ENCODE peak calls at places on chromosome 1, in four cellular contexts. J is pancreas; V is H9; A is CD8-positive, alpha-beta T cell. X is an unnamed sample.

GRCh38 chr1:33045246-33045645 is 8.6 kb upstream of the AK2 start:
- DNase-seq in J (no peak), V (peak), A (no peak), X (no peak)

GRCh38 chr1:163875927-163876320 is 554.2 kb downstream of the NUF2 start:
- DNase-seq in J (no peak), V (no peak), A (no peak), X (no peak)

GRCh38 chr1:3891329-3891867 is 8.7 kb downstream of the C1orf174 start:
- DNase-seq in J (no peak), V (no peak), A (no peak), X (no peak)

GRCh38 chr1:196305216-196305615 is 303.0 kb downstream of the KCNT2 start:
- DNase-seq in J (no peak), V (no peak), A (no peak), X (no peak)

GRCh38 chr1:38997901-38998190 is 6.8 kb downstream of the AKIRIN1 start:
- DNase-seq in J (no peak), V (no peak), A (no peak), X (no peak)

GRCh38 chr1:193115629-193116227 is 6.1 kb upstream of the CDC73 start:
- DNase-seq in J (no peak), V (no peak), A (no peak), X (no peak)

GRCh38 chr1:119279441-119280415 is 88.9 kb upstream of the HAO2 start:
- DNase-seq in J (no peak), V (no peak), A (no peak), X (no peak)

GRCh38 chr1:66244429-66244828 is 289.5 kb upstream of the SGIP1 start:
- DNase-seq in J (no peak), V (no peak), A (no peak), X (peak)

GRCh38 chr1:180970333-180971079 is 52.2 kb downstream of the STX6 start:
- DNase-seq in J (no peak), V (no peak), A (no peak), X (no peak)

GRCh38 chr1:167305705-167306277 is 85.1 kb downstream of the POU2F1 start:
- DNase-seq in J (no peak), V (no peak), A (no peak), X (no peak)

GRCh38 chr1:95076034-95076433 is 3.3 kb upstream of the ALG14 start:
- DNase-seq in J (no peak), V (no peak), A (no peak), X (no peak)

GRCh38 chr1:161792740-161793139 is 26.6 kb downstream of the ATF6 start:
- DNase-seq in J (no peak), V (no peak), A (no peak), X (no peak)

GRCh38 chr1:209109001-209109785 is 474.3 kb upstream of the CAMK1G start:
- DNase-seq in J (no peak), V (no peak), A (no peak), X (no peak)

GRCh38 chr1:8711161-8711560 is 106.3 kb downstream of the RERE start:
- DNase-seq in J (no peak), V (no peak), A (no peak), X (no peak)

GRCh38 chr1:208132287-208132882 is 111.8 kb downstream of the PLXNA2 start:
- DNase-seq in J (peak), V (peak), A (peak), X (peak)

GRCh38 chr1:111857251-111857651 is 101.5 kb downstream of the DDX20 start:
- DNase-seq in J (no peak), V (no peak), A (no peak), X (no peak)

GRCh38 chr1:166839600-166840308 is 479 bp downstream of the POGK start:
- DNase-seq in J (peak), V (peak), A (peak), X (peak)

GRCh38 chr1:31505884-31506497 is 70.3 kb upstream of the TINAGL1 start:
- DNase-seq in J (no peak), V (peak), A (no peak), X (no peak)

GRCh38 chr1:80542231-80542630 is 1258.5 kb upstream of the ADGRL2 start:
- DNase-seq in J (no peak), V (no peak), A (no peak), X (no peak)

GRCh38 chr1:22104865-22105437 is 37.9 kb downstream of the WNT4 start:
- DNase-seq in J (no peak), V (no peak), A (peak), X (no peak)

GRCh38 chr1:35476099-35476674 is 81.0 kb downstream of the KIAA0319L start:
- DNase-seq in J (no peak), V (no peak), A (no peak), X (no peak)

GRCh38 chr1:243742814-243743213 is 107.2 kb downstream of the AKT3 start:
- DNase-seq in J (no peak), V (no peak), A (no peak), X (no peak)

GRCh38 chr1:174965006-174965971 is 34.5 kb upstream of the CACYBP start:
- DNase-seq in J (no peak), V (no peak), A (peak), X (no peak)

GRCh38 chr1:19453843-19454242 is 31.5 kb downstream of the CAPZB start:
- DNase-seq in J (no peak), V (no peak), A (no peak), X (no peak)

GRCh38 chr1:75134656-75134938 is 409 bp downstream of the LHX8 start:
- DNase-seq in J (no peak), V (no peak), A (no peak), X (no peak)

GRCh38 chr1:213286235-213286634 is 235.2 kb downstream of the RPS6KC1 start:
- DNase-seq in J (no peak), V (no peak), A (no peak), X (no peak)

GRCh38 chr1:158527190-158527815 is 26.9 kb downstream of the OR6Y1 start:
- DNase-seq in J (no peak), V (no peak), A (no peak), X (no peak)

GRCh38 chr1:10693497-10694273 is 102.8 kb downstream of the CASZ1 start:
- DNase-seq in J (no peak), V (no peak), A (peak), X (no peak)

GRCh38 chr1:78840447-78841251 is 165.9 kb downstream of the ADGRL4 start:
- DNase-seq in J (peak), V (peak), A (no peak), X (no peak)

GRCh38 chr1:39760074-39761008 is 10.8 kb downstream of the OXCT2 start:
- DNase-seq in J (no peak), V (no peak), A (no peak), X (no peak)

GRCh38 chr1:35594005-35594760 is 21.1 kb downstream of the TFAP2E start:
- DNase-seq in J (no peak), V (no peak), A (no peak), X (no peak)

GRCh38 chr1:56033321-56034037 is 545.9 kb downstream of the PLPP3 start:
- DNase-seq in J (no peak), V (no peak), A (no peak), X (no peak)

GRCh38 chr1:75519626-75520025 is 91.3 kb downstream of the SLC44A5 start:
- DNase-seq in J (no peak), V (no peak), A (no peak), X (no peak)

GRCh38 chr1:70864302-70864701 is 183.3 kb downstream of the PTGER3 start:
- DNase-seq in J (no peak), V (no peak), A (no peak), X (no peak)

GRCh38 chr1:65371544-65371943 is 48.9 kb upstream of the LEPR start:
- DNase-seq in J (no peak), V (no peak), A (no peak), X (no peak)

GRCh38 chr1:15919316-15919715 is 56.6 kb downstream of the ZBTB17 start:
- DNase-seq in J (no peak), V (no peak), A (peak), X (no peak)

GRCh38 chr1:92186081-92186480 is 31.6 kb upstream of the C1orf146 start:
- DNase-seq in J (no peak), V (no peak), A (no peak), X (no peak)

GRCh38 chr1:183757061-183757460 is 47.9 kb upstream of the RGL1 start:
- DNase-seq in J (no peak), V (no peak), A (no peak), X (no peak)

DNA sequence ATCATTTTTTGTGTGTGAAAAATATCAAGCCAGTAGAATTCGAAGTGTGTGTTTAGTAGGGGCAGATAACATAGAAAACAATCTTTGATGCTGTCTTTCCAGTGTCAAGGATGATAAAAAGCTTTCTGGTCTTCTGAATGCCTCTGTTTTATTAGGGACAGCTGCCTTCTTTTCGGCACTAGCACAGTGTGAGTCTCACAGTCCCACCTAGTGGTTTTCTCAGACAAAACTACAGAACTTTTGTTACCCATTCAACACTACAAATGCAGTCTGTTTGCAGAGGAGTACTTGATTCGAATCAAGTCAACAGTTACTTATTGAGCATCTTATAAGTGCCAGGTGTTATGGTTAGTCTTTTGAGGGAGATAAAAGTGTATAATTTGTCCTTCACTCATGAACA is 30.6 kb upstream of the MCOLN3 start:
- DNase-seq in J (no peak), V (no peak), A (no peak), X (no peak)
- TF ChIP-seq CTCF in J (no peak), V (peak), A (no peak), X (peak)

GRCh38 chr1:246506785-246507639 is at the start of gene SMYD3:
- DNase-seq in J (peak), V (peak), A (peak), X (peak)
- TF ChIP-seq CTCF in J (no peak), V (no peak), A (no peak), X (peak)

GRCh38 chr1:245322673-245323072 is 167.9 kb downstream of the KIF26B start:
- DNase-seq in J (no peak), V (no peak), A (no peak), X (no peak)
- TF ChIP-seq CTCF in J (no peak), V (no peak), A (no peak), X (no peak)

GRCh38 chr1:113129529-113130185 is 56.7 kb downstream of the LRIG2 start:
- DNase-seq in J (no peak), V (no peak), A (no peak), X (no peak)
- TF ChIP-seq CTCF in J (no peak), V (peak), A (no peak), X (no peak)

GRCh38 chr1:221884821-221885220 is 142.9 kb upstream of the DUSP10 start:
- DNase-seq in J (no peak), V (no peak), A (no peak), X (no peak)

GRCh38 chr1:221887758-221888157 is 145.9 kb upstream of the DUSP10 start:
- DNase-seq in J (no peak), V (no peak), A (no peak), X (no peak)

GRCh38 chr1:221888218-221888617 is 146.3 kb upstream of the DUSP10 start:
- DNase-seq in J (no peak), V (no peak), A (no peak), X (no peak)

GRCh38 chr1:221887091-221887746 is 145.3 kb upstream of the DUSP10 start:
- DNase-seq in J (peak), V (peak), A (no peak), X (no peak)

DNA sequence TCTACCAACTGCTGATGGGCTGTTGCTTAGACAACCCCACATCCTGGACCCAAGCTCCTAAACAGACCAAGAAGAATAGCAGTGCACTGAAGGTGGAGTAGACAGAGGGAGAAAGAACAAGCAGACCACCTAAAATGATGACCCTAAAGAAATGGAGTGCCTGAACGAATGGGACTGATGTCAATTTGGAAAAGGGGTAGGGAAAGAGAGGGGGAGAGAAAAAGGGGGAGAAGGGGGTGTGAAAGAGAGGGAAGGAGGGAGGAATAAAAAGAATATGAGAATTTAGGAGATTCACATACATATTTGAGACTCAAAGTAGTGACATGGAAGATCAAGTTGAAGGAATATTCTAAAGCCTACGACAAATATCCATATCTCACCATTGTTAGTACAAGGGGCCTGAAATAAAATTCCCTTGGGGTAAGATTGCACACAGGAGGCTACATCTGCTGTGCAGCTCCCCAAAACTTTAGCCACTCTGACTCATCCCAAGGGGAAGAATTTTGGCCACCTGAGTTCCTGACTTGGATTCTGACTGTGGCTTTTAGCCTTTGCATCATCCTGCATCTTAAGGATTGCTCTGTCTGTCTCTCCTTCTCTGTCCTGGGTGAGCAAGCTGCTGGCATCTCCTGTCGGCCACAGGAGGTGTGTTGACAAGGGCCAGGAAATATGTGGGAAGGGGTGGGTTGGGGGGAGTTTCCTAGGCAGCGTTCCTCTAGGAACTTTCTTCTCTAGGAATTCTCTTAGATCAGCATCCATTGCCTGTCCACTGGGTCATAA is 144.6 kb upstream of the DUSP10 start:
- DNase-seq in J (no peak), V (no peak), A (no peak), X (no peak)
- TF ChIP-seq CTCF in J (no peak), V (no peak), A (no peak), X (no peak)

DNA sequence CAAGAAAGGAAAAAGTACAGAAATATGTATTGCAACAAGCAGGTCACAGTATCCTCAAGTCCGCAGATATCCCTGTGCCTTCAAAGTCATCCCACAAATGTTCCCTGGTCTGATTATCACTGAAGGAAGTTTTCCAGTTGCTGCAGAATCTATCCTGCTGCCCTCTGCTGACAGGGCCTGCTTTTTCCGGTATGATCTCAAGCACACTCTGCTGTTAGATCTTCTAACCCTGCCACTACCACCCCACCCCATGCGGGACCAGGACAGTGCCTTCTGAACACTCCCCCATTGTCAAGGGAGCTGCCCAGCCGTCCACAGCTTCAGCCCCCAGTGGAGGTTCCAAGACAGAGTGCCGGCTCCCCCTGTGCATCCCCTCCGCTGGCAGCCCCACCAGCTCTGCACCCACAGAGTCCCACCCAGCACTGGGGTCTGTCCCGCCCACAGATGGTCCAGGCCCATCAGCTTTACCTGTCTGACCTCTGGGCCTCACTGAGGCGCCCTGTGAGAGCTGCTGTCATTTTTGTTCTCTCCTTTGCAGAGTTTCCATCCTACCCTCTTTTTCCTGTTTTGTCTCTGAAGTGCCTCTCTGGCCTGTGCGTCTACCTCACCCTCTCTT is 27.9 kb downstream of the FAM163A start:
- DNase-seq in J (no peak), V (no peak), A (no peak), X (no peak)
- TF ChIP-seq CTCF in J (no peak), V (peak), A (no peak), X (no peak)

GRCh38 chr1:204959836-204960235 is 83.2 kb upstream of the CNTN2 start:
- DNase-seq in J (no peak), V (no peak), A (no peak), X (no peak)
- TF ChIP-seq CTCF in J (no peak), V (no peak), A (no peak), X (no peak)

GRCh38 chr1:240169188-240169587 is 77.5 kb downstream of the FMN2 start:
- DNase-seq in J (no peak), V (no peak), A (no peak), X (no peak)
- TF ChIP-seq CTCF in J (no peak), V (peak), A (no peak), X (peak)

GRCh38 chr1:67524143-67525052 is 94.2 kb upstream of the SERBP1 start:
- DNase-seq in J (no peak), V (peak), A (no peak), X (no peak)
- TF ChIP-seq CTCF in J (no peak), V (peak), A (no peak), X (peak)